ENCODE peak calls at places on chromosome 19, in four cellular contexts. J, M, Z and G are unnamed samples.

GRCh38 chr19:19777692-19778091 is 43.9 kb downstream of the ZNF506 start:
- DNase-seq in J (no peak), M (no peak), Z (no peak), G (no peak)

GRCh38 chr19:51398096-51398704 is 7.8 kb upstream of the C19orf84 start:
- DNase-seq in J (peak), M (peak), Z (peak), G (no peak)

GRCh38 chr19:38831142-38831605 is 420 bp downstream of the ECH1 start:
- DNase-seq in J (no peak), M (peak), Z (peak), G (no peak)

GRCh38 chr19:13051581-13052165 is 51.0 kb downstream of the LYL1 start:
- DNase-seq in J (peak), M (peak), Z (no peak), G (no peak)

GRCh38 chr19:3515891-3516422 is 9.8 kb downstream of the FZR1 start:
- DNase-seq in J (no peak), M (no peak), Z (no peak), G (no peak)

GRCh38 chr19:16373079-16373478 is 48.5 kb downstream of the KLF2 start:
- DNase-seq in J (no peak), M (no peak), Z (no peak), G (no peak)

GRCh38 chr19:51325161-51325979 is 13.9 kb downstream of the IGLON5 start:
- DNase-seq in J (no peak), M (no peak), Z (no peak), G (no peak)

GRCh38 chr19:41377977-41378707 is 1.8 kb downstream of the TMEM91 start:
- DNase-seq in J (peak), M (no peak), Z (peak), G (no peak)

GRCh38 chr19:50728084-50728737 is 5.0 kb downstream of the CLEC11A start:
- DNase-seq in J (peak), M (peak), Z (peak), G (no peak)

GRCh38 chr19:39907213-39907612 is 27.2 kb downstream of the FCGBP start:
- DNase-seq in J (peak), M (peak), Z (no peak), G (no peak)

GRCh38 chr19:3969435-3970312 is 1.2 kb downstream of the DAPK3 start:
- DNase-seq in J (no peak), M (peak), Z (no peak), G (no peak)

GRCh38 chr19:47726467-47726866 is 13.2 kb downstream of the EHD2 start:
- DNase-seq in J (no peak), M (no peak), Z (no peak), G (no peak)

GRCh38 chr19:16566161-16566560 is 6.1 kb downstream of the SLC35E1 start:
- DNase-seq in J (no peak), M (no peak), Z (no peak), G (no peak)

GRCh38 chr19:10780368-10780767 is 55.6 kb downstream of the TMED1 start:
- DNase-seq in J (no peak), M (no peak), Z (no peak), G (no peak)

GRCh38 chr19:15257782-15258181 is 25.5 kb upstream of the EPHX3 start:
- DNase-seq in J (no peak), M (no peak), Z (no peak), G (no peak)

GRCh38 chr19:15263361-15263985 is 31.2 kb upstream of the EPHX3 start:
- DNase-seq in J (no peak), M (no peak), Z (no peak), G (no peak)

GRCh38 chr19:15259900-15260299 is 27.7 kb upstream of the EPHX3 start:
- DNase-seq in J (no peak), M (no peak), Z (no peak), G (no peak)

GRCh38 chr19:15262011-15262410 is 29.8 kb upstream of the EPHX3 start:
- DNase-seq in J (no peak), M (no peak), Z (no peak), G (no peak)

DNA sequence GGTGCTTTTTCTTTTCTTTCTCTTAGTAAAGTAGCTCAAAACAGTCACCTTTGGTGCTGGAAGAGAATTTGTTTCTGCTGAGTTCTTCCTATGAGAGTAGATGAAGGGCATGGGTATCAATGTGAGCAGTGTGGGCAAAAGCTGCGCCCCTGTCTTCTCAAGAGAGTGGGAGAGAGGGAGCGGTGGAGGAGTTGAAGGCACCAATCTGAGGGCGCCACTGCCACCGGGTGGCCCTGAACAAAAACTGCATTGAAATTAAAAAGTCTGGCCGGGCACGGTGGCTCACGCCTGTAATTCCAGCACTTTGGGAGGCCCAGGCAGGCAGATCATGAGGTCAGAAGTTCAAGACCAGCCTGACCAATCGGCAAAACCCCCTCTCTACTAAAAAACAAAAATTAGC is 28.7 kb upstream of the EPHX3 start:
- DNase-seq in J (no peak), M (no peak), Z (peak), G (no peak)
- TF ChIP-seq ELF1 in J (no peak), M (no peak), Z (no peak), G (no peak)

DNA sequence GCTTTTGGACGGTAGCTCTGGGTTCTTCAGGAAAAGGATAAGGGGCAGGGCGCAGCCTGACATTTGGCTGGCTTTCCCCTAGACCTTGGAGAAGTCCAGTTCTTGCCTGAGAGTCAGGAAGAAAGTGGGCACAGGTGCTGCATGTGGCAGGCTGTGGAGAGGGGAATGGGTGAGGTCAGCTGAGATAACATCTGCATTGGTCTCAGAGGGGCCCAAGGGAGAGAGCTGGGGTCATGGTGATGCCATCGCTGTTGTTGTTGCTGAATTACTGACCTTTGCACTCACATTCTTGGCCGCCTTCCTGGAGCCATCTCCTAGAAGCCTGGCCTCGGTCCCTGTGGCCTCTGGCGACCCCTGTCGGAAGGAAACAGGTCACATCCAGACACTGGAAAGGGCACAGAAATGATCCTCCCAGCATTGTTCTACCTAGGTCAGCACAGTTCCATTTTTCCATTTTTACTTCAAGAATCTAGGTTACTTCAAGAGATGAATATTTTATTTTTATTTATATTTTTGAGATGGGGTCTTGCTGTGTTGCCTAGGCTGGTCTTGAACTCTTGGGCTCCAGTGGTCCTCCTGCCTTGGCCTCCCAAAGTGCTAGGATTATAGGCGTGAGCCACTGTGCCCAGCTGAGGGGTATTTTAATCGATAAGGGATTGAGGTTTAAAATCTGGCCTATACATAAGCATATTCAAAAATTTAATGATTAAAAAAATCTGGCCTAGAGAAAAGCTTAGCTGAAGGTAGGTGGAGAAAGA is 6.5 kb upstream of the LIPE start:
- DNase-seq in J (peak), M (peak), Z (no peak), G (no peak)
- TF ChIP-seq ELF1 in J (no peak), M (peak), Z (no peak), G (no peak)

GRCh38 chr19:46492841-46493235 is 2.8 kb downstream of the PNMA8B start:
- DNase-seq in J (no peak), M (no peak), Z (peak), G (no peak)

GRCh38 chr19:46494936-46495788 is 505 bp downstream of the PNMA8B start:
- DNase-seq in J (no peak), M (no peak), Z (no peak), G (no peak)

GRCh38 chr19:46491975-46492682 is 3.5 kb downstream of the PNMA8B start:
- DNase-seq in J (no peak), M (no peak), Z (peak), G (no peak)

GRCh38 chr19:46494115-46494935 is 1.3 kb downstream of the PNMA8B start:
- DNase-seq in J (no peak), M (no peak), Z (no peak), G (no peak)

GRCh38 chr19:46493236-46494114 is 2.2 kb downstream of the PNMA8B start:
- DNase-seq in J (peak), M (no peak), Z (peak), G (no peak)
- TF ChIP-seq ELF1 in J (no peak), M (no peak), Z (no peak), G (no peak)

DNA sequence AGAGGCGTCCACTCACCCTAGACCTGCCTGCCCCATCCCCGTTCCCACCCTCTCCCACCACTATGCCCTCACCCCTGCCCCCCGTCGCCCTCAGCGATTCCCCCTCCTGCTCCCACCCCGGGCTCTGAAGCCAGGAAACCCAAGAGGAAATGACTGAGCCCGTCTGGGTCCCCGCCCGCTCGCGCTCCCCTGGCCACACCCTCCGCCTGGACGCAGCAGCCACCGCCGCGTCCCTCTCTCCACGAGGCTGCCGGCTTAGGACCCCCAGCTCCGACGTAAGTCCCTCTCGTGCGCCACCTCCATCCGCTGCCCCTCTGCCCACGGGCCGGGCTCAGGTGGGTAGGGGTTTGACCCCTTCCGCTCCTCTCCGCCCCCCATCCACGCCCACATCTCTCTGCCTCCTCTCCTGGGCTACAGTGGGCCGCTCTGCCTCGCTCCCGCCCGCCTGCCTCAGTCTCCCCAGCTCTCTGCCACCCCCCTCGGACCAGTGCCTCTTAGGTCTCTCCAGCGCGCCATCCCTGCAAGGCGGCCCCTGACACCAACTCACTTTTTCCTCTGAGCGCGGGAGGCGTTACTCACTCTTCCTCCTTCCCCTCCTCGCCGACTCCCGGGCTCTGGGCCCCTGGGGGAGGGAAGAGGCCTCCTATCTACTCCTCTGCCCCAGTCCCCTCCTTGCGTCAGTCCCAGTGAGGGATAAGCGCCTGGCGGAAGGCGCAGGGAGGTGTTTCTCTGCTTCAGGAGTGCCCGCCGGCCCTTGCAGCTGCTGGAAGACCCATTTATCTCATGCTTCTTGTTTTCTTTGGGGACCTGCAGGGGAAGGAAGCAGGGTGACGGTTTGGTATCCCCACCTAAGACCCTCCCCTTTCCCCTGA is at the start of gene FXYD5:
- DNase-seq in J (peak), M (no peak), Z (peak), G (no peak)
- TF ChIP-seq ELF1 in J (no peak), M (no peak), Z (no peak), G (no peak)